ENCODE peak calls at places on chromosome 16, in five cellular contexts. B, W, D, X and S are unnamed samples.

GRCh38 chr16:4373909-4374742 is 2.5 kb downstream of the VASN start:
- DNase-seq in W (peak), B (peak), X (peak), D (no peak), S (peak)

GRCh38 chr16:23348579-23349469 is 46.7 kb downstream of the SCNN1B start:
- DNase-seq in D (no peak), W (no peak), B (no peak), X (no peak), S (no peak)

GRCh38 chr16:74726736-74727135 is 26.1 kb upstream of the MLKL start:
- DNase-seq in D (no peak), X (no peak), W (no peak), B (peak), S (no peak)

GRCh38 chr16:85422374-85423185 is 190.5 kb upstream of the GSE1 start:
- DNase-seq in D (no peak), W (no peak), B (no peak), X (no peak), S (no peak)

GRCh38 chr16:13672196-13672595 is 247.8 kb upstream of the ERCC4 start:
- DNase-seq in B (no peak), D (no peak), W (peak), X (no peak), S (no peak)

GRCh38 chr16:73890524-73891500 is 405.8 kb upstream of the PSMD7 start:
- DNase-seq in D (no peak), W (no peak), B (no peak), X (no peak), S (peak)

GRCh38 chr16:21697032-21697431 is 33.3 kb downstream of the OTOA start:
- DNase-seq in D (no peak), W (peak), B (no peak), X (no peak), S (no peak)

GRCh38 chr16:78705694-78706093 is 606.2 kb downstream of the WWOX start:
- DNase-seq in W (peak), B (peak), X (no peak), D (no peak), S (peak)

GRCh38 chr16:77790964-77791363 is 2.6 kb downstream of the VAT1L start:
- DNase-seq in X (no peak), D (no peak), B (peak), W (no peak), S (no peak)

GRCh38 chr16:11035096-11035495 is 90.7 kb downstream of the CLEC16A start:
- DNase-seq in W (no peak), B (no peak), D (no peak), X (no peak), S (no peak)

GRCh38 chr16:81520560-81521135 is 76.0 kb downstream of the CMIP start:
- DNase-seq in D (no peak), X (no peak), B (no peak), W (no peak), S (no peak)

GRCh38 chr16:51756447-51757123 is 605.5 kb upstream of the SALL1 start:
- DNase-seq in D (no peak), X (no peak), B (no peak), W (no peak), S (no peak)

GRCh38 chr16:70693231-70693671 is 7.4 kb upstream of the MTSS2 start:
- DNase-seq in W (no peak), D (no peak), B (no peak), X (peak), S (no peak)

GRCh38 chr16:47492428-47493357 is 31.6 kb downstream of the PHKB start:
- DNase-seq in X (peak), W (no peak), B (peak), D (no peak), S (peak)

GRCh38 chr16:74987027-74987681 is 2.2 kb upstream of the WDR59 start:
- DNase-seq in X (no peak), B (no peak), W (no peak), D (no peak), S (no peak)

GRCh38 chr16:371729-372521 is 1.6 kb upstream of the MRPL28 start:
- DNase-seq in D (no peak), X (no peak), W (no peak), B (no peak), S (no peak)

GRCh38 chr16:7470344-7470743 is 137.7 kb downstream of the RBFOX1 start:
- DNase-seq in X (no peak), D (no peak), B (no peak), W (no peak), S (no peak)

GRCh38 chr16:9176547-9177418 is 85.3 kb downstream of the HAPSTR1 start:
- DNase-seq in B (no peak), X (no peak), D (no peak), W (no peak), S (no peak)

GRCh38 chr16:56637814-56638750 is at the start of gene MT1A:
- DNase-seq in B (peak), D (peak), W (no peak), X (peak), S (peak)

GRCh38 chr16:57616241-57616640 is 12.2 kb upstream of the ADGRG1 start:
- DNase-seq in B (no peak), W (no peak), X (no peak), D (no peak), S (no peak)

GRCh38 chr16:1146409-1146808 is 6.5 kb upstream of the CACNA1H start:
- DNase-seq in W (no peak), B (no peak), D (no peak), X (no peak), S (no peak)

GRCh38 chr16:18979936-18980335 is 3.8 kb upstream of the TMC7 start:
- DNase-seq in W (no peak), D (no peak), B (no peak), X (no peak), S (no peak)

GRCh38 chr16:11256657-11257130 is 690 bp upstream of the SOCS1 start:
- DNase-seq in D (no peak), B (peak), X (peak), W (peak), S (peak)

GRCh38 chr16:25570131-25570530 is 121.6 kb upstream of the HS3ST4 start:
- DNase-seq in W (peak), D (no peak), B (no peak), X (no peak), S (no peak)

GRCh38 chr16:88353232-88353631 is 29.5 kb upstream of the ZNF469 start:
- DNase-seq in D (no peak), W (no peak), X (no peak), B (no peak), S (no peak)

GRCh38 chr16:50371936-50372595 is 3.3 kb upstream of the BRD7 start:
- DNase-seq in D (no peak), W (no peak), X (no peak), B (no peak), S (peak)

GRCh38 chr16:53925011-53925410 is 221.1 kb downstream of the FTO start:
- DNase-seq in B (no peak), D (no peak), X (no peak), W (no peak), S (no peak)

DNA sequence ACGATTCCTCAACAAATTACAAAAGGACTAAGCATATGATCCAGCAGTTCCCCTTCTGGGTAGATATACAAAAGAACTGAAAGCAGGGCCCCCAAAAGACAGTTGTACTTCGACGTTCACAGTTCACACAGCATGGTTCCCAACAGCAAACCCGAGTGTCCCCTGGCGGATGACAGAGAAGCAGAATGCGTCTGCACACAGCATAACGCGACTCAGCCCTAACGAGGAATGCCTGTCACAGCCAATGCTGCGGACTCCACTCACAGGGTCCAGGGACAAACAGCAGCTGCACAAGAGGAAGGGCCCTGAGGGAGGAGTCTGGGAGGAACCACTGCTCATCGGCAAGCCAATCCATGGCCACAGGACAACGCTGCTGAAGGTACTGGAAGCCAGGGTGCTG is 132.9 kb downstream of the ANKRD11 start:
- DNase-seq in W (no peak), D (no peak), B (no peak), X (peak), S (no peak)
- TF ChIP-seq CTCF in W (no peak), D (no peak), B (no peak), X (peak), S (no peak)

DNA sequence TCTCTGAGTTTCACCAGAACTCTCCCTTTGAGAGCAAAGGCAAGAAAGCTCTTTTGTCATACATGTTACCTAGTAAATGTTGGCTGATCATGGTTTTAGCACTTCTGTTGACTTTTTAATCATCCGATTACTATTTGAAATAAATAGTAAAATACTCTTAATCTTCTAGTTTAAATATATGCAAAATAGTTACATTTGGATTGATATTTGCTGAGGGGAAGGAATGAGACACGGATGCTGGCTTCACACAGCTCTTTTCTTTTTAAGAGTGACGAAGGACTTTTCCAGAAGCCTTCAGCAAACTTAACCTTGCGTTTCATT is 9.4 kb downstream of the NFATC3 start:
- DNase-seq in B (no peak), W (no peak), D (no peak), X (no peak), S (no peak)
- TF ChIP-seq CTCF in B (no peak), W (no peak), D (no peak), X (no peak), S (no peak)

DNA sequence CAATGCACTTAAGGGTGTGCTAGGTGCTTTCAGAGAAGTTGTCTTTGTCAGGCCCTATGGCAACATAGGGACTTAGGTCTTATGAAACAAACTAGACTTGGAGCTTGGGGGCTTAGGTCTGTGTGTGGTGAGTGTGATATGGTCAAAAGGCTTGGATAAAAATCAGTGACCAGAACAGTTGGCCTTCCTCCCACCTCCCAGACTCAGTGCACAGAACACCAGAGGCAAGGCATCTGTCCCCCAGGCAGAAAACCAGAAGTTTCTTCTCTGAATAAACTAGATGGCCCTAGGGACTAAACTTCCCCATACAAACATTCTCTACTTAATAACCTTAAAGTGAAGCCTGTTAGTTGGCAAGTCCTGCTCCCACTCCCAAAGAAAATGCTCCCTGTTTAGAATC is 39.1 kb upstream of the PMFBP1 start:
- DNase-seq in W (no peak), D (no peak), X (no peak), B (no peak), S (no peak)
- TF ChIP-seq CTCF in W (no peak), D (no peak), X (no peak), B (no peak), S (no peak)

GRCh38 chr16:15057755-15058417 is 2.0 kb upstream of the NTAN1 start:
- DNase-seq in X (no peak), W (no peak), D (peak), B (no peak), S (no peak)

GRCh38 chr16:15052747-15053476 is 3.0 kb downstream of the NTAN1 start:
- DNase-seq in D (no peak), B (peak), X (no peak), W (no peak), S (no peak)

GRCh38 chr16:15054357-15055140 is 1.3 kb downstream of the NTAN1 start:
- DNase-seq in B (peak), W (no peak), X (no peak), D (no peak), S (no peak)

GRCh38 chr16:15053904-15054303 is 2.0 kb downstream of the NTAN1 start:
- DNase-seq in X (no peak), B (no peak), W (no peak), D (no peak), S (no peak)

GRCh38 chr16:15055141-15056053 is 477 bp downstream of the NTAN1 start:
- DNase-seq in X (peak), B (peak), W (peak), D (peak), S (peak)
- TF ChIP-seq CTCF in X (peak), B (no peak), W (no peak), D (peak), S (no peak)

GRCh38 chr16:30003670-30004423 is 7.0 kb downstream of the DOC2A start:
- DNase-seq in X (no peak), B (no peak), W (no peak), D (no peak), S (no peak)

GRCh38 chr16:29999605-30000004 is 3.6 kb downstream of the INO80E start:
- DNase-seq in W (no peak), D (no peak), X (no peak), B (no peak), S (no peak)

GRCh38 chr16:30004424-30004776 is 6.4 kb downstream of the DOC2A start:
- DNase-seq in B (no peak), W (no peak), X (no peak), D (no peak), S (no peak)

GRCh38 chr16:30002614-30003346 is 6.7 kb downstream of the INO80E start:
- DNase-seq in D (no peak), W (no peak), B (no peak), X (no peak), S (no peak)

DNA sequence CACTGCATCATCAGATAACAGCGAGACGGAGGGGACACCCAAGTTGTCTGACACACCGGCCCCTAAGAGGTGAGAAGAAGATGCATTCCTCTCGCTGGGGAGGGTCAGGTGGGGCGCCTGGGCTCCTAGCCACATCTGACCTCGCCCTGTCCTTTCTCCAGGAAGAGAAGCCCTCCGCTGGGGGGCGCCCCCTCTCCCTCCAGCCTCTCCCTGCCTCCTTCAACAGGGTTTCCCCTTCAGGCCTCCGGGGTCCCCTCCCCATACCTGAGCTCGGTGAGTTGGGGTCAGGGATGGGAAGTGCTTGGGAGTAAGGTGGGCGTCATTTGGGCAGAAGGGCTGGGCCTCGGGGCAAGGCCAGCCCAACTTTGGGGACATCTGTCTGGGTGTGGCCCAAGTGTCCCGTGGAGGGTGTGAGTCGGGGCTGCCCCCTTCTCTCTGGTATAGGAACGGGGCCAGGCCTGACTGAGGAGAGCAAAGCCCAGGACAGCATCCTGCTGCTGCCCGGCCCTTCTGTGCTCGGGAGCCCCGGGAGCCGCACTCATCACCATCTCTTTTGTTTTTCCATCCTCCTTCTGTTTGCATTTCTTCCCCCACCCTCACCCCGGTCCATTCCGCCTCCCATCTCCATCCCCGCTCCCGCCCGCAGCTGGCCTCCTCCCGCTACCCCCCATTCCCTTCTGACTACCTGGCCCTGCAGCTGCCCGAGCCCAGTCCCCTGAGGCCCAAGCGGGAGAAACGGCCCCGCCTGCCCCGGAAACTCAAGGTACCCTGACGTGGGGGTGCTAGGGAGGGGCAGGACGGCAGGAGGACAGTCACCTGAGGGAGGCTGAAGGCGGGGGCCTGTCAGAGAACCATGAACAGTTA is 5.0 kb downstream of the INO80E start:
- DNase-seq in W (no peak), D (no peak), X (no peak), B (no peak), S (no peak)
- TF ChIP-seq CTCF in W (no peak), D (no peak), X (no peak), B (no peak), S (no peak)

GRCh38 chr16:86772671-86773338 is 194.5 kb downstream of the FOXL1 start:
- DNase-seq in W (peak), B (peak), D (no peak), X (no peak), S (peak)
- TF ChIP-seq CTCF in W (no peak), B (no peak), D (no peak), X (no peak), S (no peak)

GRCh38 chr16:67100569-67101300 is 9.0 kb upstream of the PHAF1 start:
- DNase-seq in B (peak), X (no peak), W (no peak), D (peak), S (peak)
- TF ChIP-seq CTCF in B (peak), X (peak), W (peak), D (no peak), S (peak)

GRCh38 chr16:55058576-55058975 is 127.9 kb downstream of the IRX5 start:
- DNase-seq in W (no peak), D (no peak), B (no peak), X (no peak), S (no peak)

GRCh38 chr16:55055262-55055661 is 124.6 kb downstream of the IRX5 start:
- DNase-seq in W (no peak), X (no peak), B (no peak), D (no peak), S (no peak)

GRCh38 chr16:55057866-55058265 is 127.2 kb downstream of the IRX5 start:
- DNase-seq in X (no peak), W (no peak), B (no peak), D (no peak), S (no peak)

GRCh38 chr16:55059146-55059545 is 128.5 kb downstream of the IRX5 start:
- DNase-seq in B (no peak), D (no peak), X (no peak), W (no peak), S (no peak)

GRCh38 chr16:55056585-55057520 is 126.2 kb downstream of the IRX5 start:
- DNase-seq in B (no peak), D (no peak), X (no peak), W (no peak), S (no peak)
- TF ChIP-seq CTCF in B (no peak), D (no peak), X (peak), W (no peak), S (no peak)